ENCODE peak calls at places on chromosomes 7 and 10, in nine cellular contexts. One of them, this sample, is unnamed.

GRCh38 chr10:11899067-11899876 is 76.1 kb downstream of the PROSER2 start:
- DNase-seq in dorsolateral prefrontal cortex: no peak
- DNase-seq in PC-3: peak; percentile 39
- DNase-seq in WERI-Rb-1: no peak
- DNase-seq in CD4-positive, alpha-beta T cell: no peak
- DNase-seq in upper lobe of right lung: no peak
- DNase-seq in sigmoid colon: peak; percentile 51
- DNase-seq in transverse colon: no peak
- DNase-seq in SJSA1: no peak
- DNase-seq in this sample: no peak

GRCh38 chr7:139034855-139035587 is 821 bp downstream of the ZC3HAV1L start:
- DNase-seq in dorsolateral prefrontal cortex: peak; percentile 24
- DNase-seq in PC-3: peak; percentile 16
- DNase-seq in WERI-Rb-1: peak; percentile 46
- DNase-seq in CD4-positive, alpha-beta T cell: no peak
- DNase-seq in upper lobe of right lung: no peak
- DNase-seq in sigmoid colon: peak; percentile 64
- DNase-seq in transverse colon: peak; percentile 34
- DNase-seq in SJSA1: peak; percentile 22
- DNase-seq in this sample: no peak

GRCh38 chr7:50069613-50070012 is 23.4 kb downstream of the ZPBP start:
- DNase-seq in dorsolateral prefrontal cortex: no peak
- DNase-seq in PC-3: peak; percentile 35
- DNase-seq in WERI-Rb-1: no peak
- DNase-seq in CD4-positive, alpha-beta T cell: no peak
- DNase-seq in upper lobe of right lung: no peak
- DNase-seq in sigmoid colon: peak; percentile 68
- DNase-seq in transverse colon: no peak
- DNase-seq in SJSA1: no peak
- DNase-seq in this sample: peak; percentile 16

GRCh38 chr7:105934577-105935185 is 28.4 kb upstream of the CDHR3 start:
- DNase-seq in dorsolateral prefrontal cortex: no peak
- DNase-seq in PC-3: peak; percentile 16
- DNase-seq in WERI-Rb-1: peak; percentile 61
- DNase-seq in CD4-positive, alpha-beta T cell: no peak
- DNase-seq in upper lobe of right lung: no peak
- DNase-seq in sigmoid colon: no peak
- DNase-seq in transverse colon: no peak
- DNase-seq in SJSA1: no peak
- DNase-seq in this sample: peak; percentile 29

GRCh38 chr10:7316839-7317238 is 94.0 kb downstream of the SFMBT2 start:
- DNase-seq in dorsolateral prefrontal cortex: no peak
- DNase-seq in PC-3: no peak
- DNase-seq in WERI-Rb-1: no peak
- DNase-seq in CD4-positive, alpha-beta T cell: no peak
- DNase-seq in upper lobe of right lung: no peak
- DNase-seq in sigmoid colon: no peak
- DNase-seq in transverse colon: no peak
- DNase-seq in SJSA1: no peak
- DNase-seq in this sample: no peak

GRCh38 chr7:41425926-41426325 is 277.0 kb downstream of the INHBA start:
- DNase-seq in dorsolateral prefrontal cortex: no peak
- DNase-seq in PC-3: peak; percentile 89
- DNase-seq in WERI-Rb-1: no peak
- DNase-seq in CD4-positive, alpha-beta T cell: no peak
- DNase-seq in upper lobe of right lung: no peak
- DNase-seq in sigmoid colon: no peak
- DNase-seq in transverse colon: no peak
- DNase-seq in SJSA1: peak; percentile 85
- DNase-seq in this sample: no peak

GRCh38 chr10:96767611-96768010 is 47.3 kb upstream of the PIK3AP1 start:
- DNase-seq in dorsolateral prefrontal cortex: no peak
- DNase-seq in PC-3: peak; percentile 41
- DNase-seq in WERI-Rb-1: no peak
- DNase-seq in CD4-positive, alpha-beta T cell: no peak
- DNase-seq in upper lobe of right lung: no peak
- DNase-seq in sigmoid colon: no peak
- DNase-seq in transverse colon: no peak
- DNase-seq in SJSA1: no peak
- DNase-seq in this sample: no peak

GRCh38 chr7:140454657-140455015 is 24.7 kb downstream of the MKRN1 start:
- DNase-seq in dorsolateral prefrontal cortex: no peak
- DNase-seq in PC-3: no peak
- DNase-seq in WERI-Rb-1: no peak
- DNase-seq in CD4-positive, alpha-beta T cell: no peak
- DNase-seq in upper lobe of right lung: no peak
- DNase-seq in sigmoid colon: no peak
- DNase-seq in transverse colon: no peak
- DNase-seq in SJSA1: no peak
- DNase-seq in this sample: no peak

GRCh38 chr7:66362136-66362535 is 157.0 kb downstream of the TPST1 start:
- DNase-seq in dorsolateral prefrontal cortex: no peak
- DNase-seq in PC-3: no peak
- DNase-seq in WERI-Rb-1: no peak
- DNase-seq in CD4-positive, alpha-beta T cell: no peak
- DNase-seq in upper lobe of right lung: no peak
- DNase-seq in sigmoid colon: no peak
- DNase-seq in transverse colon: no peak
- DNase-seq in SJSA1: no peak
- DNase-seq in this sample: no peak

GRCh38 chr7:66356277-66356721 is 151.2 kb downstream of the TPST1 start:
- DNase-seq in dorsolateral prefrontal cortex: no peak
- DNase-seq in PC-3: no peak
- DNase-seq in WERI-Rb-1: no peak
- DNase-seq in CD4-positive, alpha-beta T cell: no peak
- DNase-seq in upper lobe of right lung: no peak
- DNase-seq in sigmoid colon: no peak
- DNase-seq in transverse colon: peak; percentile 39
- DNase-seq in SJSA1: peak; percentile 72
- DNase-seq in this sample: no peak

GRCh38 chr7:66357062-66357461 is 151.9 kb downstream of the TPST1 start:
- DNase-seq in dorsolateral prefrontal cortex: no peak
- DNase-seq in PC-3: no peak
- DNase-seq in WERI-Rb-1: no peak
- DNase-seq in CD4-positive, alpha-beta T cell: no peak
- DNase-seq in upper lobe of right lung: no peak
- DNase-seq in sigmoid colon: no peak
- DNase-seq in transverse colon: no peak
- DNase-seq in SJSA1: no peak
- DNase-seq in this sample: no peak

GRCh38 chr7:66363655-66364054 is 158.5 kb downstream of the TPST1 start:
- DNase-seq in dorsolateral prefrontal cortex: no peak
- DNase-seq in PC-3: no peak
- DNase-seq in WERI-Rb-1: no peak
- DNase-seq in CD4-positive, alpha-beta T cell: no peak
- DNase-seq in upper lobe of right lung: no peak
- DNase-seq in sigmoid colon: no peak
- DNase-seq in transverse colon: no peak
- DNase-seq in SJSA1: no peak
- DNase-seq in this sample: no peak

DNA sequence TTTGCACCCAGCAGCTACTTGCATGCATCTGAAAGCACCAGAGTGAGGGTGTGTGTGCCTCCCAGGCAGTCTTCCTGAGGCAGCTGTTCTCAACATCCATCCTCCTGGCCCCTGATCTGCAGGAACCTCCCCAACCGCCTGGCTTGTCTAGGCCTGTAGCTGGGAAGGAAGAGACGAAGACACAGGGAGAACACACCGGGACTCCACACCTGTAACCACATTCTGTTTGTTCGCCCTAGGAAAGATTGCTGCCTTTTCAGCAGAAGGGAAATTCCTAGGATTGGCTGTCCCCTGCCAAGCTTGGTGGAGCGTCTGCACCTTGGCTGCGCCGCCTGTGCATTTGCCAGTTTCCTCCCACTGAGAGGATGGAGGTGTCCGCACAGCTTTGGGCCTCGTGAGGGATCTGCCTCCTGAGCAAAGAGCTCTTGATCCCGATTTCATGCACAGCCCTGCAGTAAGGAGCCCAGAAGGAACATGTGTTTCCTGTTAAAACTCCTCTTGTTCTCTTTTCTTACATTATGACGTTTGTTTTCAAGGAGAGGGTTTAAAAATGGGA is 154.6 kb downstream of the TPST1 start:
- DNase-seq in dorsolateral prefrontal cortex: peak; percentile 51
- DNase-seq in PC-3: no peak
- DNase-seq in WERI-Rb-1: no peak
- DNase-seq in CD4-positive, alpha-beta T cell: no peak
- DNase-seq in upper lobe of right lung: no peak
- DNase-seq in sigmoid colon: peak; percentile 80
- DNase-seq in transverse colon: no peak
- DNase-seq in SJSA1: no peak
- DNase-seq in this sample: no peak
- H3K27ac ChIP-seq in dorsolateral prefrontal cortex: peak overlapping the region; percentile 32
- H3K27ac ChIP-seq in PC-3: no peak overlapping the region
- H3K27ac ChIP-seq in WERI-Rb-1: no peak overlapping the region
- H3K27ac ChIP-seq in CD4-positive, alpha-beta T cell: no peak overlapping the region
- H3K27ac ChIP-seq in upper lobe of right lung: no peak overlapping the region
- H3K27ac ChIP-seq in sigmoid colon: no peak overlapping the region
- H3K27ac ChIP-seq in transverse colon: no peak overlapping the region
- H3K27ac ChIP-seq in SJSA1: no peak overlapping the region
- H3K27ac ChIP-seq in this sample: no peak overlapping the region

DNA sequence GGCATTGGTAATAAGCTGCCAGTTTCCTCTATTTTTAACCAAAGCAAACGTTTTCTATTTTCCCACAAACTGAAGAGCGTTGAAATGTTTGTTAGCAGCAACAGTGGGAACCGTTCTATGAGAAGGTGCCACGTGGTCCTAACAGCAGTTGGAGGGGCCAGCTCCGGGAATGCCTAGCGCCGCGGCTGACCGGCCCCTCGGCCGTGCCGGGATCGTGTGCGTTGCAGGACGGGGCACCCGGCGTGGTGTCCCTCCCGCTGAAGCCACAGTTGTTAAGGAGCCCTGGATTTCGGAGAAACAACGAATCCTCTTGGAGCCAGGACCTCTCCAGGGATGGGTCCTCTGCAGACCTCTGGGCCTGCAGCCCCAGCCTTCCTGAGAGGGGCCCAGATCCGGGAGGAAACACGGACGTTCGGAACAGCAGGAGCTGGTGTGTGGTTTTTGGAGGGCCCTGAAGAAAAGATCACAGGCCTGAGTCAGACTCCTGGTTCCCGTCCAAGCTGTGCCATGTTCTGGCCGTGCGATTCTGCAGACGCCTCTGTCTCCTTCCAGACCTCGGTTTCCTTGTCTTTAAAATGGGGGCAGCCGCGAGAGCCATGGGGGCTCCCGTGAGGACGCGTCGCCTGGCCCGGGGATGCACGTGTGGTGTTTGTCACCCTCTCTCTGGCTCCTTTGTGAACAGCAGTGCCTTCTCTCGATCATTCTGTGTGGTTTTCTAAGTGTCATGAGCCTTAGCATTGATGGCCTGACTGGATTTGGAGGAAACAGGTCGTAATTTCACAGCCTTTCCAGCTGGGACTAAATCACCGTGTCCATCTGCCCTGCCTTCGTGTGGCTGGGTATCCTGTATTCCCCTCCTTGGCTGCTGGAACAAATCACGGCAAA is 40.4 kb downstream of the FAM20C start:
- DNase-seq in dorsolateral prefrontal cortex: peak; percentile 49
- DNase-seq in PC-3: no peak
- DNase-seq in WERI-Rb-1: no peak
- DNase-seq in CD4-positive, alpha-beta T cell: no peak
- DNase-seq in upper lobe of right lung: no peak
- DNase-seq in sigmoid colon: peak; percentile 85
- DNase-seq in transverse colon: no peak
- DNase-seq in SJSA1: peak; percentile 24
- DNase-seq in this sample: no peak
- H3K27ac ChIP-seq in dorsolateral prefrontal cortex: peak overlapping the region; percentile 54
- H3K27ac ChIP-seq in PC-3: no peak overlapping the region
- H3K27ac ChIP-seq in WERI-Rb-1: no peak overlapping the region
- H3K27ac ChIP-seq in CD4-positive, alpha-beta T cell: no peak overlapping the region
- H3K27ac ChIP-seq in upper lobe of right lung: peak overlapping the region; percentile 6
- H3K27ac ChIP-seq in sigmoid colon: peak overlapping the region; percentile 84
- H3K27ac ChIP-seq in transverse colon: peak overlapping the region; percentile 88
- H3K27ac ChIP-seq in SJSA1: peak overlapping the region; percentile 59
- H3K27ac ChIP-seq in this sample: no peak overlapping the region

GRCh38 chr10:70498970-70499828 is 20.6 kb downstream of the PALD1 start:
- DNase-seq in dorsolateral prefrontal cortex: no peak
- DNase-seq in PC-3: no peak
- DNase-seq in WERI-Rb-1: no peak
- DNase-seq in CD4-positive, alpha-beta T cell: no peak
- DNase-seq in upper lobe of right lung: no peak
- DNase-seq in sigmoid colon: no peak
- DNase-seq in transverse colon: no peak
- DNase-seq in SJSA1: no peak
- DNase-seq in this sample: no peak

GRCh38 chr10:70502406-70502805 is 23.8 kb downstream of the PALD1 start:
- DNase-seq in dorsolateral prefrontal cortex: no peak
- DNase-seq in PC-3: no peak
- DNase-seq in WERI-Rb-1: no peak
- DNase-seq in CD4-positive, alpha-beta T cell: no peak
- DNase-seq in upper lobe of right lung: no peak
- DNase-seq in sigmoid colon: no peak
- DNase-seq in transverse colon: no peak
- DNase-seq in SJSA1: no peak
- DNase-seq in this sample: no peak

GRCh38 chr10:70500812-70501301 is 22.3 kb downstream of the PALD1 start:
- DNase-seq in dorsolateral prefrontal cortex: no peak
- DNase-seq in PC-3: no peak
- DNase-seq in WERI-Rb-1: no peak
- DNase-seq in CD4-positive, alpha-beta T cell: no peak
- DNase-seq in upper lobe of right lung: no peak
- DNase-seq in sigmoid colon: peak; percentile 70
- DNase-seq in transverse colon: no peak
- DNase-seq in SJSA1: no peak
- DNase-seq in this sample: no peak

GRCh38 chr10:70500339-70500738 is 21.8 kb downstream of the PALD1 start:
- DNase-seq in dorsolateral prefrontal cortex: no peak
- DNase-seq in PC-3: no peak
- DNase-seq in WERI-Rb-1: no peak
- DNase-seq in CD4-positive, alpha-beta T cell: no peak
- DNase-seq in upper lobe of right lung: no peak
- DNase-seq in sigmoid colon: no peak
- DNase-seq in transverse colon: no peak
- DNase-seq in SJSA1: no peak
- DNase-seq in this sample: no peak

DNA sequence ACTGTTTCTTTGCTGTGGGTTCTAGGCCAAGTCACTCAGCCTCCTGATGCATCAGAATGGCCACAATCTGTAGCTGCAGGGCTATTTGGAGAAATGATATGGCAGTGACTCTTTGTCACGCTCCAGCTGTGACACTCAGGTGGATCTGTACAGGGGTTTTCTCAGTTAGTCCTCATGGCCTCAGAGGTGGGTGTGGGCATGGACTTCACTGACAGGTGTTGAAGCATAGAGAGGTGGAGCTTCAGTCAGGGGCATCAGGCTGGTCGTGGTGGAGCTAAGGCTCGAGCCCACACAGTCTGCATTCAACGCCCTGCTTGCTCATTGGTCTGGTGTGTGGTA is 21.2 kb downstream of the PALD1 start:
- DNase-seq in dorsolateral prefrontal cortex: no peak
- DNase-seq in PC-3: no peak
- DNase-seq in WERI-Rb-1: no peak
- DNase-seq in CD4-positive, alpha-beta T cell: no peak
- DNase-seq in upper lobe of right lung: no peak
- DNase-seq in sigmoid colon: no peak
- DNase-seq in transverse colon: no peak
- DNase-seq in SJSA1: no peak
- DNase-seq in this sample: no peak
- H3K27ac ChIP-seq in dorsolateral prefrontal cortex: no peak overlapping the region
- H3K27ac ChIP-seq in PC-3: no peak overlapping the region
- H3K27ac ChIP-seq in WERI-Rb-1: no peak overlapping the region
- H3K27ac ChIP-seq in CD4-positive, alpha-beta T cell: no peak overlapping the region
- H3K27ac ChIP-seq in upper lobe of right lung: peak overlapping the region; percentile 60
- H3K27ac ChIP-seq in sigmoid colon: no peak overlapping the region
- H3K27ac ChIP-seq in transverse colon: peak overlapping the region; percentile 47
- H3K27ac ChIP-seq in SJSA1: no peak overlapping the region
- H3K27ac ChIP-seq in this sample: no peak overlapping the region

GRCh38 chr10:110681023-110681681 is 37.0 kb downstream of the RBM20 start:
- DNase-seq in dorsolateral prefrontal cortex: no peak
- DNase-seq in PC-3: peak; percentile 37
- DNase-seq in WERI-Rb-1: peak; percentile 67
- DNase-seq in CD4-positive, alpha-beta T cell: no peak
- DNase-seq in upper lobe of right lung: no peak
- DNase-seq in sigmoid colon: no peak
- DNase-seq in transverse colon: peak; percentile 30
- DNase-seq in SJSA1: peak; percentile 46
- DNase-seq in this sample: peak; percentile 43

GRCh38 chr10:110680473-110681020 is 36.4 kb downstream of the RBM20 start:
- DNase-seq in dorsolateral prefrontal cortex: no peak
- DNase-seq in PC-3: no peak
- DNase-seq in WERI-Rb-1: no peak
- DNase-seq in CD4-positive, alpha-beta T cell: no peak
- DNase-seq in upper lobe of right lung: no peak
- DNase-seq in sigmoid colon: no peak
- DNase-seq in transverse colon: no peak
- DNase-seq in SJSA1: no peak
- DNase-seq in this sample: no peak

GRCh38 chr10:110676016-110676415 is 31.9 kb downstream of the RBM20 start:
- DNase-seq in dorsolateral prefrontal cortex: no peak
- DNase-seq in PC-3: no peak
- DNase-seq in WERI-Rb-1: no peak
- DNase-seq in CD4-positive, alpha-beta T cell: no peak
- DNase-seq in upper lobe of right lung: no peak
- DNase-seq in sigmoid colon: no peak
- DNase-seq in transverse colon: no peak
- DNase-seq in SJSA1: peak; percentile 42
- DNase-seq in this sample: no peak

GRCh38 chr10:110682348-110682747 is 38.2 kb downstream of the RBM20 start:
- DNase-seq in dorsolateral prefrontal cortex: no peak
- DNase-seq in PC-3: no peak
- DNase-seq in WERI-Rb-1: no peak
- DNase-seq in CD4-positive, alpha-beta T cell: no peak
- DNase-seq in upper lobe of right lung: no peak
- DNase-seq in sigmoid colon: no peak
- DNase-seq in transverse colon: no peak
- DNase-seq in SJSA1: no peak
- DNase-seq in this sample: no peak

GRCh38 chr10:110679633-110680472 is 35.7 kb downstream of the RBM20 start:
- DNase-seq in dorsolateral prefrontal cortex: no peak
- DNase-seq in PC-3: no peak
- DNase-seq in WERI-Rb-1: no peak
- DNase-seq in CD4-positive, alpha-beta T cell: no peak
- DNase-seq in upper lobe of right lung: no peak
- DNase-seq in sigmoid colon: no peak
- DNase-seq in transverse colon: no peak
- DNase-seq in SJSA1: no peak
- DNase-seq in this sample: no peak
- H3K27ac ChIP-seq in dorsolateral prefrontal cortex: no peak overlapping the region
- H3K27ac ChIP-seq in PC-3: no peak overlapping the region
- H3K27ac ChIP-seq in WERI-Rb-1: no peak overlapping the region
- H3K27ac ChIP-seq in CD4-positive, alpha-beta T cell: no peak overlapping the region
- H3K27ac ChIP-seq in upper lobe of right lung: no peak overlapping the region
- H3K27ac ChIP-seq in sigmoid colon: no peak overlapping the region
- H3K27ac ChIP-seq in transverse colon: no peak overlapping the region
- H3K27ac ChIP-seq in SJSA1: no peak overlapping the region
- H3K27ac ChIP-seq in this sample: no peak overlapping the region